ENCODE peak calls at places on chromosomes 2 and 18, in seven cellular contexts. One of them, this sample, is unnamed.

GRCh38 chr18:51666717-51667320 is 469.3 kb upstream of the MEX3C start:
- DNase-seq in foreskin fibroblast: no peak
- DNase-seq in uterus: no peak
- DNase-seq in germinal center: no peak
- DNase-seq in astrocyte of the spinal cord: peak
- DNase-seq in activated B cell treated with CpG ODN at 0.5 μM for 24 hours: no peak
- DNase-seq in T-helper 2 cell: no peak
- DNase-seq in this sample: peak

GRCh38 chr18:362914-363295 is 95.1 kb upstream of the THOC1 start:
- DNase-seq in uterus: no peak
- DNase-seq in germinal center: no peak
- DNase-seq in foreskin fibroblast: peak
- DNase-seq in activated B cell treated with CpG ODN at 0.5 μM for 24 hours: no peak
- DNase-seq in T-helper 2 cell: no peak
- DNase-seq in astrocyte of the spinal cord: no peak
- DNase-seq in this sample: no peak

GRCh38 chr2:19195681-19196080 is 162.7 kb downstream of the OSR1 start:
- DNase-seq in T-helper 2 cell: no peak
- DNase-seq in astrocyte of the spinal cord: no peak
- DNase-seq in foreskin fibroblast: peak
- DNase-seq in activated B cell treated with CpG ODN at 0.5 μM for 24 hours: no peak
- DNase-seq in germinal center: no peak
- DNase-seq in uterus: no peak
- DNase-seq in this sample: no peak

GRCh38 chr18:58670561-58671121 is 624 bp upstream of the MALT1 start:
- DNase-seq in uterus: no peak
- DNase-seq in foreskin fibroblast: no peak
- DNase-seq in T-helper 2 cell: no peak
- DNase-seq in astrocyte of the spinal cord: no peak
- DNase-seq in germinal center: no peak
- DNase-seq in activated B cell treated with CpG ODN at 0.5 μM for 24 hours: no peak
- DNase-seq in this sample: no peak

GRCh38 chr18:79533591-79533990 is 137.9 kb downstream of the NFATC1 start:
- DNase-seq in uterus: peak
- DNase-seq in T-helper 2 cell: no peak
- DNase-seq in astrocyte of the spinal cord: no peak
- DNase-seq in activated B cell treated with CpG ODN at 0.5 μM for 24 hours: no peak
- DNase-seq in germinal center: no peak
- DNase-seq in foreskin fibroblast: no peak
- DNase-seq in this sample: no peak

GRCh38 chr2:27977623-27978312 is 87.2 kb downstream of the BABAM2 start:
- DNase-seq in uterus: no peak
- DNase-seq in foreskin fibroblast: peak
- DNase-seq in germinal center: no peak
- DNase-seq in T-helper 2 cell: no peak
- DNase-seq in astrocyte of the spinal cord: peak
- DNase-seq in activated B cell treated with CpG ODN at 0.5 μM for 24 hours: no peak
- DNase-seq in this sample: no peak

GRCh38 chr2:37190290-37190689 is 1.8 kb upstream of the SULT6B1 start:
- DNase-seq in uterus: no peak
- DNase-seq in germinal center: no peak
- DNase-seq in foreskin fibroblast: no peak
- DNase-seq in T-helper 2 cell: no peak
- DNase-seq in activated B cell treated with CpG ODN at 0.5 μM for 24 hours: no peak
- DNase-seq in astrocyte of the spinal cord: no peak
- DNase-seq in this sample: no peak

GRCh38 chr2:108884629-108885028 is 98.1 kb downstream of the CCDC138 start:
- DNase-seq in activated B cell treated with CpG ODN at 0.5 μM for 24 hours: no peak
- DNase-seq in foreskin fibroblast: peak
- DNase-seq in uterus: no peak
- DNase-seq in germinal center: no peak
- DNase-seq in T-helper 2 cell: no peak
- DNase-seq in astrocyte of the spinal cord: no peak
- DNase-seq in this sample: no peak

GRCh38 chr2:215420471-215420935 is 15.4 kb downstream of the FN1 start:
- DNase-seq in astrocyte of the spinal cord: peak
- DNase-seq in T-helper 2 cell: no peak
- DNase-seq in uterus: no peak
- DNase-seq in activated B cell treated with CpG ODN at 0.5 μM for 24 hours: no peak
- DNase-seq in germinal center: no peak
- DNase-seq in foreskin fibroblast: peak
- DNase-seq in this sample: no peak

GRCh38 chr2:24886640-24887324 is 33.3 kb downstream of the ADCY3 start:
- DNase-seq in uterus: no peak
- DNase-seq in T-helper 2 cell: no peak
- DNase-seq in germinal center: peak
- DNase-seq in foreskin fibroblast: peak
- DNase-seq in activated B cell treated with CpG ODN at 0.5 μM for 24 hours: peak
- DNase-seq in astrocyte of the spinal cord: no peak
- DNase-seq in this sample: no peak

GRCh38 chr18:42635378-42636048 is 480.0 kb downstream of the RIT2 start:
- DNase-seq in activated B cell treated with CpG ODN at 0.5 μM for 24 hours: no peak
- DNase-seq in foreskin fibroblast: no peak
- DNase-seq in astrocyte of the spinal cord: no peak
- DNase-seq in T-helper 2 cell: no peak
- DNase-seq in uterus: no peak
- DNase-seq in germinal center: no peak
- DNase-seq in this sample: no peak

GRCh38 chr18:23302852-23303527 is 150.1 kb upstream of the RIOK3 start:
- DNase-seq in astrocyte of the spinal cord: peak
- DNase-seq in T-helper 2 cell: no peak
- DNase-seq in activated B cell treated with CpG ODN at 0.5 μM for 24 hours: no peak
- DNase-seq in uterus: no peak
- DNase-seq in germinal center: no peak
- DNase-seq in foreskin fibroblast: peak
- DNase-seq in this sample: no peak

GRCh38 chr2:172823451-172823850 is 87.8 kb downstream of the RAPGEF4 start:
- DNase-seq in T-helper 2 cell: no peak
- DNase-seq in germinal center: no peak
- DNase-seq in foreskin fibroblast: no peak
- DNase-seq in activated B cell treated with CpG ODN at 0.5 μM for 24 hours: no peak
- DNase-seq in uterus: no peak
- DNase-seq in astrocyte of the spinal cord: no peak
- DNase-seq in this sample: no peak

GRCh38 chr2:66390811-66391210 is 44.1 kb upstream of the MEIS1 start:
- DNase-seq in T-helper 2 cell: no peak
- DNase-seq in activated B cell treated with CpG ODN at 0.5 μM for 24 hours: no peak
- DNase-seq in foreskin fibroblast: no peak
- DNase-seq in germinal center: no peak
- DNase-seq in uterus: no peak
- DNase-seq in astrocyte of the spinal cord: no peak
- DNase-seq in this sample: no peak

GRCh38 chr2:169838743-169839489 is 11.7 kb downstream of the UBR3 start:
- DNase-seq in germinal center: no peak
- DNase-seq in uterus: no peak
- DNase-seq in activated B cell treated with CpG ODN at 0.5 μM for 24 hours: no peak
- DNase-seq in astrocyte of the spinal cord: no peak
- DNase-seq in foreskin fibroblast: no peak
- DNase-seq in T-helper 2 cell: no peak
- DNase-seq in this sample: no peak

GRCh38 chr18:61841709-61842108 is 51.1 kb downstream of the RNF152 start:
- DNase-seq in foreskin fibroblast: no peak
- DNase-seq in uterus: no peak
- DNase-seq in germinal center: no peak
- DNase-seq in T-helper 2 cell: no peak
- DNase-seq in activated B cell treated with CpG ODN at 0.5 μM for 24 hours: no peak
- DNase-seq in astrocyte of the spinal cord: no peak
- DNase-seq in this sample: no peak

GRCh38 chr2:109375131-109375561 is 238.6 kb downstream of the SEPTIN10 start:
- DNase-seq in uterus: peak
- DNase-seq in astrocyte of the spinal cord: no peak
- DNase-seq in T-helper 2 cell: no peak
- DNase-seq in germinal center: no peak
- DNase-seq in activated B cell treated with CpG ODN at 0.5 μM for 24 hours: peak
- DNase-seq in foreskin fibroblast: no peak
- DNase-seq in this sample: no peak

GRCh38 chr2:84924173-84925106 is 19.0 kb downstream of the TMSB10 start:
- DNase-seq in foreskin fibroblast: peak
- DNase-seq in uterus: no peak
- DNase-seq in germinal center: no peak
- DNase-seq in activated B cell treated with CpG ODN at 0.5 μM for 24 hours: no peak
- DNase-seq in astrocyte of the spinal cord: peak
- DNase-seq in T-helper 2 cell: peak
- DNase-seq in this sample: no peak

GRCh38 chr18:70464343-70465114 is 175.7 kb downstream of the SOCS6 start:
- DNase-seq in T-helper 2 cell: no peak
- DNase-seq in germinal center: peak
- DNase-seq in uterus: peak
- DNase-seq in foreskin fibroblast: peak
- DNase-seq in activated B cell treated with CpG ODN at 0.5 μM for 24 hours: no peak
- DNase-seq in astrocyte of the spinal cord: peak
- DNase-seq in this sample: peak

GRCh38 chr2:200296118-200296517 is 10.4 kb upstream of the SPATS2L start:
- DNase-seq in foreskin fibroblast: no peak
- DNase-seq in T-helper 2 cell: no peak
- DNase-seq in uterus: no peak
- DNase-seq in germinal center: no peak
- DNase-seq in activated B cell treated with CpG ODN at 0.5 μM for 24 hours: no peak
- DNase-seq in astrocyte of the spinal cord: no peak
- DNase-seq in this sample: no peak